ENCODE peak calls at places on chromosome 12, in six cellular contexts. L, K, Q, M, F and T are unnamed samples.
A peak's percentile ranks its signal among the peaks of the same experiment; 100 is the strongest.

GRCh38 chr12:30996255-30996654 is 69.7 kb downstream of the TSPAN11 start:
- DNase-seq in K (no peak), Q (peak; percentile 76), L (no peak), F (no peak), M (peak; percentile 27), T (no peak)

GRCh38 chr12:62003217-62003616 is 257.0 kb upstream of the USP15 start:
- DNase-seq in K (no peak), M (no peak), L (no peak), F (no peak), Q (no peak), T (no peak)

GRCh38 chr12:6871052-6871957 is 1.8 kb downstream of the SPSB2 start:
- DNase-seq in K (no peak), M (no peak), Q (no peak), F (no peak), L (no peak), T (no peak)

GRCh38 chr12:124543591-124544310 is 23.7 kb downstream of the NCOR2 start:
- DNase-seq in F (no peak), Q (no peak), M (no peak), K (no peak), L (no peak), T (no peak)

GRCh38 chr12:121240484-121241202 is 30.7 kb downstream of the P2RX4 start:
- DNase-seq in Q (no peak), K (peak; percentile 77), F (no peak), L (peak; percentile 19), M (peak; percentile 34), T (peak; percentile 93)

GRCh38 chr12:88578274-88578673 is 2.0 kb downstream of the KITLG start:
- DNase-seq in F (peak; percentile 29), Q (no peak), L (no peak), K (no peak), M (no peak), T (no peak)

GRCh38 chr12:27969901-27970390 is 2.6 kb downstream of the PTHLH start:
- DNase-seq in M (no peak), F (peak; percentile 38), K (no peak), L (peak; percentile 56), Q (peak; percentile 53), T (peak; percentile 39)

GRCh38 chr12:1630081-1630826 is 1.2 kb downstream of the WNT5B start:
- DNase-seq in M (peak; percentile 39), F (no peak), L (peak; percentile 72), K (peak; percentile 67), Q (no peak), T (peak; percentile 31)

GRCh38 chr12:68871396-68871795 is 61.6 kb downstream of the CPM start:
- DNase-seq in F (no peak), L (no peak), Q (no peak), K (no peak), M (no peak), T (no peak)

GRCh38 chr12:16385779-16386646 is 38.6 kb downstream of the MGST1 start:
- DNase-seq in F (peak; percentile 88), L (no peak), Q (peak; percentile 70), K (peak; percentile 63), M (no peak), T (peak; percentile 36)

GRCh38 chr12:83603106-83603505 is 916.4 kb downstream of the TMTC2 start:
- DNase-seq in K (no peak), Q (no peak), F (no peak), M (no peak), L (no peak), T (no peak)

GRCh38 chr12:121715862-121716435 is 3.4 kb downstream of the TMEM120B start:
- DNase-seq in M (no peak), K (no peak), Q (no peak), L (no peak), F (no peak), T (no peak)

GRCh38 chr12:3145036-3145435 is 67.9 kb downstream of the TSPAN9 start:
- DNase-seq in L (no peak), K (no peak), F (no peak), M (no peak), Q (no peak), T (no peak)
- H3K4me1 ChIP-seq in L (peaks cover 10% of the 10 kb centered on the region), K (peaks cover 5% of the 10 kb centered on the region), F (no peaks in the 10 kb centered on the region), M (peaks cover 35% of the 10 kb centered on the region), Q (peaks cover 5% of the 10 kb centered on the region), T (peaks cover 12% of the 10 kb centered on the region)

GRCh38 chr12:113965951-113966797 is at the start of gene RBM19:
- DNase-seq in Q (peak; percentile 97), F (peak; percentile 97), K (peak; percentile 99), L (peak; percentile 98), M (peak; percentile 96), T (peak; percentile 97)
- TF ChIP-seq POLR2A in Q (peak; percentile 80), F (peak; percentile 84), K (peak; percentile 73), L (peak; percentile 46), M (no peak), T (no peak)

DNA sequence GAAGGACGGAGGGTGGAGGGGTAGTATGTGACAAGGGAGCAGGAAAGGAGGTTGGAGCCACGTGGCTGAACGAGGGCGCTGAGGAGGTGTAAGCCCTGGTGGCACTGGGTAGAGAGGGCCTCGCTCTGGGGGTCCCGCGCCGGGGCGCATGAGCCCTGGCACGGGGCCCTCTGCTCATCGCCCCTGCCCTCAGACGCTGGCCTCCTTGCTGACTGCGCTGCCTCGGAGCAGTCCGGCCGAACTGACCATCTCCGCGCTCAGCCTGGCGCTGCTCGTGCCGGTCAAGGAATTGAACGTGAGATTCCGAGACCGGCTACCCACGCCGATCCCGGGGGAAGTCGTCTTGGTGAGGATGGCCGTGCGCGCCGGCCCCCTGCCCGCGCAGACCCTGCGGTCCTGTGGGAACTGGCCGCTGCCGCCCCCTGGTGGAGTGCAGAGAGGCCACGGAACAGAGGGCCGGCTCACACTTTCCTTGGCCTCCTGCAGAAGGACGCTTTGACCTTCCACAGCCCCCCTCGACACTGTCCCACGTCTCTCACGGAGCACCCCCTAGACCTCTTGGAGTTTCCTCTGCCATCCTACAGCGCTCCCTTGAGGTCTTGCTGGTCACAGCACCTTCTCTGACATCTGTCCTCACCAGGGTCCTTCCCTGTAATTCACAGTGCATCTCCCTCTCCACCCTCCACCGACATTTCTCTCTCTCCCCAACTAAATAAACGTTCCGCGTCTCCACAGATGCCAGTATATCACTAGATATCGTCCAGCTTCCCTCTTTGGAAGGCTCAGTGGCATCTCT is 10.5 kb downstream of the ARHGEF25 start:
- DNase-seq in F (no peak), Q (peak; percentile 11), L (peak; percentile 41), M (no peak), K (peak; percentile 63), T (peak; percentile 63)
- H3K27me3 ChIP-seq in F (peaks cover 50% of the 10 kb centered on the region), Q (peaks cover 56% of the 10 kb centered on the region), L (peaks cover 14% of the 10 kb centered on the region), M (peaks cover 61% of the 10 kb centered on the region), K (peaks cover 45% of the 10 kb centered on the region), T (no peaks in the 10 kb centered on the region)

GRCh38 chr12:104671407-104672095 is 214.8 kb downstream of the CHST11 start:
- DNase-seq in K (peak; percentile 98), Q (peak; percentile 84), F (peak; percentile 53), M (peak; percentile 78), L (peak; percentile 65), T (peak; percentile 76)
- H3K4me1 ChIP-seq in K (peaks cover 75% of the 10 kb centered on the region), Q (peaks cover 7% of the 10 kb centered on the region), F (no peaks in the 10 kb centered on the region), M (peaks cover 23% of the 10 kb centered on the region), L (peaks cover 9% of the 10 kb centered on the region), T (peaks cover 27% of the 10 kb centered on the region)

GRCh38 chr12:43115441-43116160 is 436.4 kb downstream of the ADAMTS20 start:
- DNase-seq in M (no peak), L (no peak), F (no peak), Q (no peak), K (no peak), T (no peak)
- TF ChIP-seq POLR2A in M (no peak), L (no peak), F (no peak), Q (no peak), K (no peak), T (no peak)

GRCh38 chr12:42236017-42236416 is 2.0 kb downstream of the YAF2 start:
- DNase-seq in F (no peak), Q (no peak), K (no peak), M (no peak), L (no peak), T (no peak)
- H3K27me3 ChIP-seq in F (no peaks in the 10 kb centered on the region), Q (no peaks in the 10 kb centered on the region), K (no peaks in the 10 kb centered on the region), M (no peaks in the 10 kb centered on the region), L (no peaks in the 10 kb centered on the region), T (no peaks in the 10 kb centered on the region)

GRCh38 chr12:101325590-101325989 is 45.7 kb downstream of the UTP20 start:
- DNase-seq in L (no peak), F (no peak), Q (no peak), M (no peak), K (no peak), T (no peak)
- H3K4me1 ChIP-seq in L (no peaks in the 10 kb centered on the region), F (no peaks in the 10 kb centered on the region), Q (no peaks in the 10 kb centered on the region), M (peaks cover 5% of the 10 kb centered on the region), K (no peaks in the 10 kb centered on the region), T (no peaks in the 10 kb centered on the region)

GRCh38 chr12:56189918-56190694 is 823 bp upstream of the SMARCC2 start:
- DNase-seq in Q (peak; percentile 85), K (peak; percentile 95), F (peak; percentile 83), M (peak; percentile 68), L (peak; percentile 76), T (peak; percentile 92)
- TF ChIP-seq POLR2A in Q (no peak), K (no peak), F (no peak), M (no peak), L (no peak), T (no peak)

DNA sequence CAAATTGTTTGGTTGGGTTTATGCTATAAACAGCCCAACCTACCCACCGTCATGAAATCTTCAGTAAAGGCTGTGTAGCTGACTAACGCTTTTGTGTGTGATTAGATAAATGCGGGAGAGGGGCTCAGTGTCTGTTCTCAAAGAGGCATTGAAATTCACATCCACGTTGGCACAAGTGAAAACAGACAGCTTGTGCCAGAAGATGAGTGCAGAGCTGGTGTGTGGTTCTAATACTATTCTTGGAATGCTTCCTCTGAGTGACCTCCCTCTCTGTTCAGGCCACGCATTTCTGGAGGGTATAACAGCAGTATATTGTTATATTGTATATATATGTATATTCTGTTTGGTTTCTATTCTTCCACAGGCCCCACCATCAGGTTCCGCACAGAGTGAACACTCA is 263.8 kb downstream of the APAF1 start:
- DNase-seq in L (no peak), Q (no peak), F (no peak), M (no peak), K (no peak), T (no peak)
- H3K27me3 ChIP-seq in L (no peaks in the 10 kb centered on the region), Q (no peaks in the 10 kb centered on the region), F (no peaks in the 10 kb centered on the region), M (no peaks in the 10 kb centered on the region), K (no peaks in the 10 kb centered on the region), T (no peaks in the 10 kb centered on the region)